ENCODE peak calls at places on chromosomes 6 and 20, in four cellular contexts. R is H9, W is IMR-90, H is H1. E is an unnamed sample.

GRCh38 chr6:43096451-43097097 is 20.5 kb downstream of the PTK7 start:
- DNase-seq in W (peak; percentile 81), R (peak; percentile 66), H (no peak), E (peak; percentile 79)

GRCh38 chr6:37103169-37104039 is 66.5 kb upstream of the PIM1 start:
- DNase-seq in W (no peak), R (peak; percentile 54), H (no peak), E (peak; percentile 46)

GRCh38 chr6:20708367-20709124 is 174.3 kb downstream of the CDKAL1 start:
- DNase-seq in W (peak; percentile 31), R (no peak), H (no peak), E (peak; percentile 19)

GRCh38 chr6:159180001-159180400 is 10.8 kb downstream of the FNDC1 start:
- DNase-seq in W (peak; percentile 14), H (no peak), R (no peak), E (no peak)

GRCh38 chr6:40999498-41000070 is 39.4 kb downstream of the UNC5CL start:
- DNase-seq in R (peak; percentile 86), H (peak; percentile 53), W (peak; percentile 32), E (peak; percentile 96)

GRCh38 chr6:169289671-169290408 is 36.2 kb upstream of the THBS2 start:
- DNase-seq in R (no peak), H (no peak), W (peak; percentile 51), E (no peak)

GRCh38 chr6:149699150-149699549 is 18.8 kb downstream of the LATS1 start:
- DNase-seq in R (no peak), H (no peak), W (no peak), E (no peak)

GRCh38 chr20:59812286-59813125 is 120.9 kb downstream of the SYCP2 start:
- DNase-seq in W (no peak), H (no peak), R (peak; percentile 6), E (no peak)

GRCh38 chr20:34445177-34446065 is 70.8 kb upstream of the DYNLRB1 start:
- DNase-seq in R (no peak), H (no peak), W (no peak), E (no peak)

DNA sequence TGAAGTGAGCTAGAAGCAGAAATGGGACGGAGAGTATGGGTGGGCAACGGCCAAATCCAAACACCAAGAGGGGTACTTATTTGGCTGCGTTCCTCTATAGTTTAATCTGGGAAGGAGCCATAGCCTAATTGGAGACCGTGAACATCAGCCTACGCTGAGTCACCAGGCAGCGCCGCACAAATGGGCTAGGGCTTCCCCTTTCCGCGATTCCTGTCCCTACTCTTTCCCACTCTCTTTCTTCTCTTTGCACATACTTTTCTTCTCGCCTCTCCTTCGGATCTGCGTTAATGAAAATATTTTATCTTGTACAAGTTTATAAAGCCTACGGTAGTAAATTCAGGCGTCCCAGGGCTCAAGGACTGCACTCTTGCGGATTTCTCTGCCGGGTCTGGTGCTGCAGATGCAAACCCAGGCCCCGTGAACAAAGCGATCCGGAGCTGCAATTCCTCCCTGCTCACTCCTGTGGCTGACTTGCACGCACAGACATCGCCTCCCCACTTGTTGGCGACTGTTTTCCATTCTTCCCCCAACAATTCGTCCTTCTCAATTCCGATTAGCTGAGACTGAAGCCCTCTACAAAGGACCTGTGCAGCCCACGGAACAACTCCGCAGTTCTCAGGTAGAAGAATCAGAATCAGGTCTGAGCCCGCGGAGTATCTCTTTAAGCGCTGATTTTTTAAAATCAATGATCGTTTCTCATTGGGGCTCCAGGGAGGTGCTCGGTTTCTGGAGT is 4.2 kb upstream of the TBX18 start:
- DNase-seq in W (no peak), R (peak; percentile 80), H (no peak), E (peak; percentile 72)
- H4K5ac ChIP-seq in W (no peak overlapping the region), R (no peak overlapping the region), H (no peak overlapping the region), E (no peak overlapping the region)

GRCh38 chr6:89217308-89217999 is at the start of gene GABRR1:
- DNase-seq in R (no peak), W (no peak), H (no peak), E (no peak)

GRCh38 chr6:89216411-89216810 is 747 bp downstream of the GABRR1 start:
- DNase-seq in H (no peak), R (no peak), W (no peak), E (no peak)

GRCh38 chr6:89221971-89222887 is 5.1 kb upstream of the GABRR1 start:
- DNase-seq in R (no peak), H (no peak), W (no peak), E (no peak)

GRCh38 chr6:89215391-89215790 is 1.8 kb downstream of the GABRR1 start:
- DNase-seq in H (no peak), W (no peak), R (no peak), E (no peak)

DNA sequence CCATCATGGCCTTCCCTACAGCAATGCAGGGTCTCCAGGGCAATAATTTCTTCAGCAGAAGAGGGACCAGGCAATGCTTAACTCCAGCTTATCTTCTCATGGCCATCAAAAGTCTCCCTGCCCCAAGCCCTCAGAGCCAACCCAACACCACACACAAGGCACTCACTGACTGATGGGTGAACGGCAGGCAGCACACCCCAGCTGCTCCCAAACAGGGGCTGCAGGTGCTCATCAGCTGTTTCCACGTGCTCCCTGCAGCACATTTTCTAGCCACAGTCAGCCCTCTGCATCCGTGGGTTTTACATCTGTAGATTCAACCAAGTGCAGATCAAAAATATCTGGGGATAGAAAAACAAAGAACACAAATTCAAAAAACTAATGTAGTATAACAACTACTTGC is 4.0 kb upstream of the GABRR1 start:
- DNase-seq in W (no peak), H (no peak), R (no peak), E (no peak)
- H3K18ac ChIP-seq in W (no peak overlapping the region), H (no peak overlapping the region), R (no peak overlapping the region), E (no peak overlapping the region)

DNA sequence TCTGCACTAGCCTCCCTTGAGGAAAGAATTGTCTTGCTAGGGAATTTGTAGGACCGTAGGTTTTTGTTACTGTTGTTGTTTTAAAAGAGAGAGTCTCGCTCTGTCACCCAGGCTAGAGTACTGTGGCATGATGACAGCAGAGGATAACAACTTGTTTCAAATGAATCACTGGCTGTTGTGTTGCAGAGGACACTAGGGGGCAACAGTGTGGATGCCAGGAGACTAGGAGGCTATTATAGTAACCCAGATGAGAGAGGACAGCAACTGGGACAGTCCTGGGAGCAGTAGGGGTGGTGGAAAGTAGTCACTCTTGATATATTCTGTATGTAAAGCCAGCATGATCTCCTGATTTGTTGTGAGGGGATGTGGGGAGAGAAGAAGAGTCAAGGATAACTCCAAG is 41.8 kb upstream of the LAMA4 start:
- DNase-seq in H (no peak), W (peak; percentile 67), R (peak; percentile 68), E (peak; percentile 85)
- H4K5ac ChIP-seq in H (no peak overlapping the region), W (peak overlapping the region; percentile 2), R (no peak overlapping the region), E (no peak overlapping the region)

GRCh38 chr6:38179794-38180430 is 360.4 kb downstream of the ZFAND3 start:
- DNase-seq in R (peak; percentile 22), W (no peak), H (no peak), E (no peak)
- H3K18ac ChIP-seq in R (no peak overlapping the region), W (no peak overlapping the region), H (no peak overlapping the region), E (no peak overlapping the region)

DNA sequence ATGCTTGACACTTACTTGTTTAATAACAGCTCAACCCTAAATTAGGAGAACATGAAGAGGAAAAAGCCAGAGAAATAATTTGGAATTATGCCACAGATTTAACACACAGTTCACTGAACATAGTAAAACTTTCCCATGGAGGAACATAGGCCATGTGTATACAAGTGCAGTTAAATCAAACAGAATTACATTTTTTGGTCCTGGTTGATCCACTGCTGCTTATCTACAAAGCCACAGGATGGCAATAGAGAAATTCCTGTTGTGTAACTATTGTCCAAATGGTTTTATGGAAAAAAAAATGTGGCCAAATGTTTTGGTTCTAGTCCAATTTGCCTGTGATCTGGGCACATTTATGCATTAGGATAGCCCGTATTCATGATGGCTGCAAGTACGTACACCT is 136.8 kb downstream of the ALDH8A1 start:
- DNase-seq in W (peak; percentile 67), R (no peak), H (no peak), E (no peak)
- H4K5ac ChIP-seq in W (no peak overlapping the region), R (no peak overlapping the region), H (no peak overlapping the region), E (no peak overlapping the region)

DNA sequence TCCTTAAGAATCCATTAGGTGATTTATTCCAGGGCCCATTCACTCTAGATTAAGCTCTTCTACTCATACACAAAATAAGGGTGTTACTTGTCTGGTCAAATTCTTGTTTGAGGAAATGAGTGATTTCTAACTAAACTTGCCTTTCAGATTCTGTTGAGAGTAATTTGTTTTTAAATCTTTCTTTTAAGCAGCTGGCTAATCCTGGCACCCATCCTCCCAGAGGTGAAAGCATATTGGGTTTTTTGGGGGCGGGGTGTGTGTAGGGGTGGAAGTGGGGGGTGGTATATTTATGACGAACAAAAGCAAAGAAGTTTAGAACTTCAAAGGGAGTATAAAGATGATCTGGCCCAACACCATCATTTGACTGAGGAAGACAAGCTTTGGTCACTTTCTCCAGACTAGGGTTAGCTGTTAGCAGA is 94.7 kb downstream of the RTN4IP1 start:
- DNase-seq in H (no peak), W (no peak), R (no peak), E (no peak)
- H3K18ac ChIP-seq in H (no peak overlapping the region), W (peak overlapping the region; percentile 74), R (no peak overlapping the region), E (no peak overlapping the region)

DNA sequence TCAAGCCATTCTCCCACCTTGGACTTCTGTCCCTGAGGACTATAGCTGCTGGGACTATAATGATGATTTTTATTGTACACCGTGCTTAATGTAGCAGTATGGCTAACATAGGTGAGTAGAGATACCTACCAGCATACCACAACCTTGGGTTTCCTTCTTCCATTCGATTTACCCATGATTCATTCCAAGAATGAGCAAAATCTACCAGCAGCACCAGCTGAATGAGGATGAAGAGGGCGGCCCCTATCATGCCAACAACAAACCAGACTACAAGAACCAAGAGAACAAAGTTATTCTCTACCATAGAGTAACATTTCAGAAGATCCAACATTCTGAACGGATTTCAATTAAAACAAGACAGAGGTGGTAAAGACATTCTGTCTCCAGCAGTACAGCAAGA is 12.1 kb downstream of the SERINC3 start:
- DNase-seq in W (no peak), H (no peak), R (no peak), E (no peak)
- H4K5ac ChIP-seq in W (no peak overlapping the region), H (no peak overlapping the region), R (no peak overlapping the region), E (no peak overlapping the region)

DNA sequence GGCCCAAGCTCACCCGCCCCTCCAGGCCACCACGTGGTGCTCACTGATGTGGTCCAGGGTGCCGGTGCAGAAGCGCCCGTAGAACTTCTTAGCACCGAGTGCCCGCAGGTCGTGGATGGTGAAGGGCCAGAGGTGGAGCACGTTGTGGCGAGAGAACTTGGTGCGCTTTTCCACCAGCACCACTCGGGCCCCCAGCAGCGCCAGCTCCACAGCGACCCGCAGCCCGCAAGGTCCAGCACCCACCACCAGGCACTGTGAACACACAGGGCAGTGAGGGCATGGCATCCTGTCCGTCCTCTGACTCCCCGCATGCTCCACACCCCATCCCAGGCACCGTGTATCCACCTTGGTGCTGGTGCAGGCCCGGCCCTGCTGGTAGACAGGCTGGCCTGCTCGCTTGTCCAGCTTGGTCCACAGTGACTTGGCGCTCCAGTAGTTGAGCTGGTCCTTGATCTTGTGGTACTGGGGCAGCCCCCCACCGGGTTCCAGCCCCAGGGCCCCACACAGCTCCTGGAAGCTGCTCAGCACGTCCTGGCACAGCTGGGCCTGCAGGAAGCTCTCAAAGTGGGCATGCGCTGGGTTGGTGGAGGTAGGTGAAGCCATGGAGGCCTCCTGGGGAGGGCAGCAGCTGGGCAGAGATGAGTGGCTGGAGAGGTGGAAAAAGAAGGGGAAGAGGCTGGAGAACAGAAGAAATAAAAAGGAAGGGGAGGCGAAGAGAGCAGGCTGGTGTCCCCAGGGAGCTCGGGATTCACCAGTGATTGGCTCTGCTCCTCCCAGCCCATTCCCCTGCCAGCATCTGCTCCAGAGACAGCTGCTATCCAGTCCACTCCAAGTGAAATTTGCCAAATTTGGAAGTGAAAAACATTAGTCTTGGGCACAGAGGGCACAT is 1.7 kb downstream of the MICAL1 start:
- DNase-seq in W (no peak), R (no peak), H (no peak), E (no peak)
- H3K18ac ChIP-seq in W (no peak overlapping the region), R (no peak overlapping the region), H (no peak overlapping the region), E (no peak overlapping the region)

E was measured in mesendoderm.